ENCODE peak calls at places on chromosome 17, in six cellular contexts. U is astrocyte of the spinal cord, V is body of pancreas, M is T follicular helper cell, C is substantia nigra, A is SHP77. O is an unnamed sample.

GRCh38 chr17:45302649-45303173 is 14.1 kb downstream of the MAP3K14 start:
- DNase-seq in U (peak), V (no peak), M (no peak), C (no peak), A (no peak), O (peak)

GRCh38 chr17:62913971-62914370 is 52.1 kb upstream of the TANC2 start:
- DNase-seq in U (no peak), V (no peak), M (no peak), C (no peak), A (no peak), O (no peak)

GRCh38 chr17:561118-561517 is 153.5 kb downstream of the VPS53 start:
- DNase-seq in U (peak), V (no peak), M (no peak), C (no peak), A (no peak), O (no peak)

GRCh38 chr17:78131172-78132085 is 858 bp downstream of the TMC8 start:
- DNase-seq in U (no peak), V (no peak), M (no peak), C (peak), A (no peak), O (no peak)

GRCh38 chr17:43905400-43905984 is 1.8 kb downstream of the MPP2 start:
- DNase-seq in U (no peak), V (no peak), M (no peak), C (peak), A (no peak), O (no peak)

GRCh38 chr17:82592289-82592683 is 56.0 kb downstream of the WDR45B start:
- DNase-seq in U (no peak), V (no peak), M (no peak), C (peak), A (no peak), O (peak)

GRCh38 chr17:50872710-50873424 is 6.7 kb upstream of the TOB1 start:
- DNase-seq in U (peak), V (peak), M (no peak), C (no peak), A (no peak), O (no peak)

GRCh38 chr17:47704116-47704515 is 10.2 kb downstream of the TBKBP1 start:
- DNase-seq in U (no peak), V (no peak), M (no peak), C (no peak), A (no peak), O (no peak)

GRCh38 chr17:32281011-32281451 is 15.4 kb downstream of the RHBDL3 start:
- DNase-seq in U (no peak), V (peak), M (no peak), C (no peak), A (peak), O (peak)

GRCh38 chr17:34820922-34821321 is 140.3 kb downstream of the CCT6B start:
- DNase-seq in U (no peak), V (no peak), M (no peak), C (no peak), A (no peak), O (peak)

GRCh38 chr17:49093131-49093530 is 39.4 kb upstream of the B4GALNT2 start:
- DNase-seq in U (no peak), V (no peak), M (no peak), C (no peak), A (no peak), O (no peak)

GRCh38 chr17:58002558-58002957 is 4.5 kb downstream of the SRSF1 start:
- DNase-seq in U (no peak), V (no peak), M (no peak), C (no peak), A (no peak), O (no peak)